ENCODE peak calls at places on chromosomes 4 and X, in six cellular contexts. M is astrocyte of the spinal cord, L is stomach, E is left lung, I is PC-3, R is transverse colon. B is an unnamed sample.

GRCh38 chr4:107862658-107863057 is 37.9 kb downstream of the SGMS2 start:
- DNase-seq in M (peak), L (peak), E (peak), I (peak), R (peak), B (peak)

GRCh38 chr4:125140966-125141495 is 173.7 kb upstream of the FAT4 start:
- DNase-seq in M (peak), L (no peak), E (no peak), I (no peak), R (no peak), B (peak)

GRCh38 chr4:95193391-95194224 is 355.2 kb downstream of the UNC5C start:
- DNase-seq in M (no peak), L (no peak), E (no peak), I (no peak), R (no peak), B (no peak)

GRCh38 chrX:118360429-118361125 is 14.7 kb downstream of the WDR44 start:
- DNase-seq in M (peak), L (no peak), E (no peak), I (peak), R (no peak), B (peak)

GRCh38 chr4:16029329-16029728 is 54.5 kb downstream of the PROM1 start:
- DNase-seq in M (peak), L (no peak), E (no peak), I (no peak), R (no peak), B (no peak)

GRCh38 chr4:153684182-153685073 is at the start of gene TLR2:
- DNase-seq in M (no peak), L (peak), E (peak), I (peak), R (peak), B (no peak)

GRCh38 chr4:174402470-174403176 is 118.9 kb downstream of the CEP44 start:
- DNase-seq in M (no peak), L (no peak), E (no peak), I (peak), R (no peak), B (no peak)

GRCh38 chr4:40933272-40934053 is 183.7 kb downstream of the NSUN7 start:
- DNase-seq in M (peak), L (no peak), E (no peak), I (no peak), R (no peak), B (peak)

GRCh38 chr4:150252306-150252705 is 174.1 kb downstream of the DCLK2 start:
- DNase-seq in M (no peak), L (no peak), E (no peak), I (no peak), R (no peak), B (no peak)

GRCh38 chr4:1910643-1911042 is 39.5 kb downstream of the NSD2 start:
- DNase-seq in M (peak), L (peak), E (no peak), I (peak), R (peak), B (peak)
- TF ChIP-seq CTCF in M (peak), L (peak), E (peak), I (peak), R (peak), B (peak)

DNA sequence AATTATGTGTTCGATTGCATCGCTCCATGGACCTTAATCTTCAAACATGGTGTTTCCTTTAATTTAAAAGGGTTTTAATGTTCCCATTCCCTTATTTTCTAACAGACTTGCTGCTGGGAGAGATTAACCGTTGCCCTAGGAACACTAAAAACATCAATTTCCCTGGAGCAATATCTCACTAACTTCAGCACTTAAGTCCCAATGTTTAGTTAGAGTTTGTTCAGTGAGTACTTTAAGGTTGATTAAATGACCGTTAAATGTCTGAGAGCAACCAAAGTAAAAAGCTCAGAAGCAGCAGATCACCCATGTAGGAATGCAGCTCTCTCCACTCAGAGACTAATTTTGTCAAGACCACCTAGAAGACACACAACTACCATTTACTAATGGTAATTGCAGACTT is 111.2 kb upstream of the PDE5A start:
- DNase-seq in M (no peak), L (no peak), E (no peak), I (no peak), R (no peak), B (no peak)
- TF ChIP-seq CTCF in M (no peak), L (no peak), E (no peak), I (no peak), R (no peak), B (no peak)

GRCh38 chrX:108199691-108200090 is 108.1 kb downstream of the ATG4A start:
- DNase-seq in M (peak), L (no peak), E (no peak), I (peak), R (no peak), B (peak)
- TF ChIP-seq CTCF in M (peak), L (peak), E (peak), I (peak), R (peak), B (peak)

DNA sequence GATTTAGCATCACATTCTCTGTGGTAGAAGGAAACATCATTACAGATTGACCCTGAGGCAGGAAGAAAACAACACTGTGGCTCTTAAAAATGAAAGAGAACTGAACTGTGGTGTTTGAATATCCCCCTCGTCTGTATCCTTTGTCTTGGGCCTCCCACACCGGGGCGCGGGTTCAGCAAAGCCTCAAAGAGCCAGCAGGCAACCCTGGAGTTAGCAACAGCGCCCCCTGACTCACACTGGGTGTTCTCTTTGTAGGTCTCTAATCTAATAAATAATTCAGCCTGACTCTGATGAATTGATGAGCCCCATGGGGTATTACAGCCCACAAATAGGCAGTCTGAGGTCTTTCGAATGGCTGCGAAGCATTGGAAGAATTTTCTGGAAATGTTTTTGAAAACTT is 46.1 kb upstream of the CTSO start:
- DNase-seq in M (peak), L (no peak), E (no peak), I (peak), R (no peak), B (no peak)
- TF ChIP-seq CTCF in M (peak), L (no peak), E (no peak), I (peak), R (no peak), B (no peak)

GRCh38 chr4:78669453-78669852 is 106.7 kb upstream of the BMP2K start:
- DNase-seq in M (no peak), L (no peak), E (no peak), I (peak), R (no peak), B (no peak)

GRCh38 chr4:78665216-78665615 is 110.9 kb upstream of the BMP2K start:
- DNase-seq in M (no peak), L (no peak), E (no peak), I (no peak), R (no peak), B (no peak)

GRCh38 chr4:78666830-78667258 is 109.3 kb upstream of the BMP2K start:
- DNase-seq in M (no peak), L (no peak), E (no peak), I (no peak), R (no peak), B (peak)

GRCh38 chr4:78667337-78667736 is 108.8 kb upstream of the BMP2K start:
- DNase-seq in M (no peak), L (no peak), E (no peak), I (no peak), R (no peak), B (peak)

DNA sequence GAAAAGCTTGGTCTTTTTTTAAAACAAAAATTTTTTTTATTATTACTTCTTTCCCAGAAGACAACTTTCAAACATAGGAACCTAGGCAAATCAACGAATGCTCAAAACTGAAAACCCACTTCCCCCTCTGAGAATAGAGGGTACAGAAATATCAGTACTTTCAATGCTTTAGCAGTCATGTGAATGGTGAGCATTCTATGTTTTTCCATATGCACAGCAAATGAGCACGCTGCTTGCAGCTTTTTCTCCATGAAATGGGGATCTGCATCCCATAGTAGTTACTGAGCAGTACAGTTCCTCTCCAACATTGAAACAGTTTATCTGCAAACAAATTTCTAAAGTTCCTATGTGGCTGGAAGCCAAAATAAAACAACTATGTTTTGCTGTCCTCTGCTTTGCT is 108.4 kb upstream of the BMP2K start:
- DNase-seq in M (no peak), L (no peak), E (no peak), I (no peak), R (no peak), B (no peak)
- TF ChIP-seq CTCF in M (no peak), L (no peak), E (no peak), I (no peak), R (no peak), B (no peak)

DNA sequence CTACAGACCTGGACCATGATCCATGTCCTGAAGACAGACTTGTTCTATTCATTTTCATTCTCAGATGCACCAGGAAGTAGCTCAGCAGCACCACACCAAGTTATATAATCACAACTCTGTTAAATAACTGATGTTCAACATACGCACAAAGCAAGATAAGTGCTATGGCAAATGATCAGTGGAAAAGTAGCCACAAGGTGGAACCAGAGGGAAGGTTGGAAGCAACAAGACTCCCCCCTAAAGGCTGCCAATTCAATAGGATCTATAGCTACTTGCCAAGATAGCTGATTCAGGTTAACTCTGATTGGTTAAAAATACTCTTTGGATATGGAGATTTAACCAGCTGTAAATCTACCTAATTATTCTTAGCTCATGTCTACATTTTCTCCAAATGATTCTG is 23.7 kb upstream of the FAM47B start:
- DNase-seq in M (peak), L (no peak), E (no peak), I (peak), R (no peak), B (peak)
- TF ChIP-seq CTCF in M (peak), L (no peak), E (no peak), I (peak), R (no peak), B (peak)

B was measured in MCF 10A.